ENCODE peak calls at places on chromosomes 1 and 21, in nine cellular contexts. Y is pancreas; A is A172; O is D341Med; D is KBM-7; X is stimulated activated CD4-positive, alpha-beta T cell treated with anti-CD3 and anti-CD28 coated beads, Interleukin-1b, Interleukin-23, amount 100 ng/mL, for 4 hours; M is cardiac fibroblast; Q is tibial artery; E is astrocyte of the hippocampus. Z is an unnamed sample.

GRCh38 chr1:75764057-75764655 is 21.9 kb upstream of the RABGGTB start:
- DNase-seq in M (no peak), Y (no peak), X (no peak), Q (no peak), O (no peak), A (no peak), E (no peak), D (no peak), Z (peak; percentile 18)

GRCh38 chr1:109466440-109467300 is at the start of gene SYPL2:
- DNase-seq in O (peak; percentile 66), Q (no peak), M (no peak), X (no peak), A (no peak), D (peak; percentile 31), Y (peak; percentile 84), E (peak; percentile 48), Z (no peak)

GRCh38 chr1:9097947-9098705 is 28.7 kb upstream of the SLC2A5 start:
- DNase-seq in Q (no peak), M (no peak), A (no peak), X (no peak), D (no peak), O (no peak), Y (no peak), E (no peak), Z (no peak)

GRCh38 chr1:206468571-206468970 is 1.7 kb upstream of the IKBKE start:
- DNase-seq in Y (no peak), A (no peak), E (no peak), X (no peak), D (no peak), Q (no peak), O (no peak), M (no peak), Z (peak; percentile 45)

GRCh38 chr1:56934400-56935080 is 31.3 kb downstream of the C8B start:
- DNase-seq in O (no peak), E (peak; percentile 22), A (no peak), Q (no peak), X (no peak), D (no peak), Y (no peak), M (peak; percentile 73), Z (no peak)

GRCh38 chr1:7710859-7711258 is 60.2 kb upstream of the VAMP3 start:
- DNase-seq in X (no peak), Q (no peak), Y (no peak), D (no peak), E (no peak), O (no peak), M (no peak), A (no peak), Z (no peak)

GRCh38 chr1:45067806-45068205 is 55.8 kb downstream of the UROD start:
- DNase-seq in E (no peak), X (no peak), D (no peak), A (no peak), M (no peak), O (no peak), Q (no peak), Y (no peak), Z (no peak)

GRCh38 chr1:238152119-238152518 is 261.4 kb upstream of the ZP4 start:
- DNase-seq in Q (no peak), Y (no peak), O (no peak), A (no peak), M (no peak), E (no peak), D (no peak), X (no peak), Z (no peak)

GRCh38 chr1:207027221-207027777 is 5.3 kb downstream of the C1orf116 start:
- DNase-seq in O (no peak), M (peak; percentile 72), Q (no peak), Y (no peak), D (no peak), E (peak; percentile 68), A (peak; percentile 96), X (no peak), Z (no peak)

GRCh38 chr1:107139833-107140702 is 771 bp upstream of the NTNG1 start:
- DNase-seq in Q (peak; percentile 22), O (peak; percentile 33), A (no peak), X (no peak), M (peak; percentile 9), Y (peak; percentile 61), D (peak; percentile 32), E (peak; percentile 86), Z (peak; percentile 68)

GRCh38 chr1:162055062-162055461 is 14.4 kb upstream of the NOS1AP start:
- DNase-seq in M (peak; percentile 88), O (no peak), A (peak; percentile 89), D (no peak), Q (no peak), E (peak; percentile 69), Y (no peak), X (no peak), Z (no peak)

GRCh38 chr1:41629571-41629970 is 145.1 kb upstream of the EDN2 start:
- DNase-seq in E (peak; percentile 97), Q (no peak), D (no peak), A (peak; percentile 85), M (peak; percentile 89), Y (no peak), X (no peak), O (no peak), Z (no peak)

GRCh38 chr1:156421062-156421938 is 52.3 kb downstream of the RHBG start:
- DNase-seq in Q (peak; percentile 58), M (peak; percentile 70), Y (peak; percentile 84), E (peak; percentile 92), X (peak; percentile 38), O (peak; percentile 98), A (peak; percentile 69), D (peak; percentile 76), Z (peak; percentile 79)

GRCh38 chr1:99173282-99173681 is 91.0 kb upstream of the PLPPR4 start:
- DNase-seq in A (no peak), Y (no peak), D (no peak), X (no peak), M (peak; percentile 7), Q (no peak), O (no peak), E (no peak), Z (no peak)

GRCh38 chr21:34965200-34966174 is 83.6 kb downstream of the RUNX1 start:
- DNase-seq in D (no peak), Y (no peak), A (peak; percentile 71), Q (no peak), M (peak; percentile 83), O (no peak), X (no peak), E (peak; percentile 45), Z (no peak)

GRCh38 chr1:12600880-12601633 is 17.0 kb downstream of the DHRS3 start:
- DNase-seq in M (no peak), O (peak; percentile 53), D (peak; percentile 55), X (peak; percentile 53), A (no peak), Q (no peak), E (peak; percentile 63), Y (no peak), Z (peak; percentile 17)

GRCh38 chr1:232319106-232319505 is 310.8 kb downstream of the SIPA1L2 start:
- DNase-seq in Y (no peak), D (no peak), M (no peak), Q (no peak), A (no peak), O (no peak), X (no peak), E (no peak), Z (no peak)

GRCh38 chr1:5680600-5680999 is 311.6 kb downstream of the NPHP4 start:
- DNase-seq in O (no peak), X (no peak), A (no peak), E (no peak), M (no peak), Y (no peak), Q (no peak), D (no peak), Z (no peak)

GRCh38 chr1:58900401-58900800 is 116.6 kb upstream of the JUN start:
- DNase-seq in D (no peak), O (no peak), A (no peak), M (no peak), Q (no peak), Y (no peak), E (no peak), X (no peak), Z (no peak)

GRCh38 chr1:160018900-160019299 is 12.9 kb downstream of the PIGM start:
- DNase-seq in O (no peak), M (peak; percentile 42), D (no peak), X (no peak), E (peak; percentile 64), Y (no peak), Q (no peak), A (peak; percentile 72), Z (no peak)

GRCh38 chr1:3530086-3530930 is 75.8 kb downstream of the ARHGEF16 start:
- DNase-seq in X (no peak), A (no peak), Q (no peak), Y (no peak), O (no peak), M (no peak), D (no peak), E (peak; percentile 48), Z (no peak)

GRCh38 chr1:224500802-224501201 is 66.2 kb upstream of the WDR26 start:
- DNase-seq in Q (no peak), D (peak; percentile 21), A (no peak), Y (no peak), E (no peak), M (no peak), O (no peak), X (no peak), Z (no peak)

GRCh38 chr1:3365519-3366158 is 88.8 kb upstream of the ARHGEF16 start:
- DNase-seq in E (no peak), Y (no peak), X (no peak), A (no peak), D (no peak), Q (no peak), M (no peak), O (no peak), Z (no peak)

GRCh38 chr1:218496561-218496960 is 151.4 kb downstream of the TGFB2 start:
- DNase-seq in Y (no peak), Q (no peak), A (peak; percentile 100), O (no peak), X (no peak), D (no peak), M (peak; percentile 100), E (peak; percentile 96), Z (no peak)

GRCh38 chr1:172405912-172406311 is 14.6 kb upstream of the C1orf105 start:
- DNase-seq in Q (no peak), A (no peak), E (no peak), X (no peak), D (no peak), M (no peak), O (no peak), Y (no peak), Z (no peak)

GRCh38 chr1:185155600-185156320 is 993 bp downstream of the TRMT1L start:
- DNase-seq in D (peak; percentile 60), X (no peak), A (peak; percentile 17), E (peak; percentile 62), Y (no peak), O (no peak), Q (no peak), M (peak; percentile 58), Z (peak; percentile 16)

GRCh38 chr1:21232044-21232443 is 55.3 kb upstream of the EIF4G3 start:
- DNase-seq in D (peak; percentile 64), Q (no peak), Y (no peak), X (peak; percentile 34), M (peak; percentile 71), A (peak; percentile 33), O (peak; percentile 74), E (peak; percentile 73), Z (peak; percentile 45)

GRCh38 chr1:88375977-88376376 is 308.1 kb upstream of the PKN2 start:
- DNase-seq in O (no peak), A (no peak), E (no peak), X (no peak), D (no peak), Q (no peak), Y (no peak), M (no peak), Z (no peak)

GRCh38 chr1:19400189-19400588 is 85.2 kb downstream of the CAPZB start:
- DNase-seq in Q (no peak), O (no peak), X (no peak), D (no peak), A (no peak), E (peak; percentile 87), Y (no peak), M (no peak), Z (no peak)

Z was measured in OCI-LY7.